ENCODE peak calls at places on chromosomes 13 and 19, in four cellular contexts. A is cardiac fibroblast, G is ascending aorta, Y is astrocyte of the spinal cord. S is an unnamed sample.
A peak's percentile ranks its signal among the peaks of the same experiment; 100 is the strongest.

GRCh38 chr13:106536244-106537034 is 977 bp upstream of the EFNB2 start:
- DNase-seq in G (no peak), A (peak; percentile 88), Y (peak; percentile 92), S (peak; percentile 83)

GRCh38 chr19:35141627-35142401 is 1.2 kb upstream of the FXYD7 start:
- DNase-seq in G (no peak), A (no peak), Y (no peak), S (no peak)

GRCh38 chr19:54532528-54532927 is 29.9 kb downstream of the LAIR2 start:
- DNase-seq in Y (no peak), G (no peak), A (no peak), S (no peak)

GRCh38 chr13:98570929-98571372 is 6.0 kb downstream of the STK24 start:
- DNase-seq in Y (peak; percentile 50), A (peak; percentile 42), G (no peak), S (no peak)

GRCh38 chr19:7560271-7560670 is 24.8 kb downstream of the PNPLA6 start:
- DNase-seq in A (no peak), G (no peak), Y (no peak), S (no peak)

GRCh38 chr13:40069173-40070044 is 413.9 kb downstream of the COG6 start:
- DNase-seq in Y (peak; percentile 63), A (peak; percentile 82), G (no peak), S (peak; percentile 82)

GRCh38 chr19:50368649-50369570 is 3.5 kb upstream of the NAPSA start:
- DNase-seq in A (peak; percentile 94), G (peak; percentile 61), Y (peak; percentile 85), S (peak; percentile 93)

GRCh38 chr19:55479045-55479444 is 2.6 kb downstream of the ZNF628 start:
- DNase-seq in A (no peak), G (no peak), Y (no peak), S (no peak)

GRCh38 chr13:94243551-94243950 is 235.9 kb downstream of the DCT start:
- DNase-seq in A (no peak), G (no peak), Y (no peak), S (no peak)

GRCh38 chr19:1221904-1222255 is 15.9 kb downstream of the CBARP start:
- DNase-seq in Y (no peak), G (no peak), A (no peak), S (no peak)

GRCh38 chr19:1221141-1221903 is 15.7 kb downstream of the STK11 start:
- DNase-seq in A (peak; percentile 58), G (no peak), Y (peak; percentile 50), S (peak; percentile 51)

GRCh38 chr19:1219786-1220451 is 14.3 kb downstream of the STK11 start:
- DNase-seq in A (no peak), Y (no peak), G (no peak), S (no peak)

GRCh38 chr19:1218751-1219567 is 13.4 kb downstream of the STK11 start:
- DNase-seq in A (no peak), Y (no peak), G (no peak), S (no peak)

DNA sequence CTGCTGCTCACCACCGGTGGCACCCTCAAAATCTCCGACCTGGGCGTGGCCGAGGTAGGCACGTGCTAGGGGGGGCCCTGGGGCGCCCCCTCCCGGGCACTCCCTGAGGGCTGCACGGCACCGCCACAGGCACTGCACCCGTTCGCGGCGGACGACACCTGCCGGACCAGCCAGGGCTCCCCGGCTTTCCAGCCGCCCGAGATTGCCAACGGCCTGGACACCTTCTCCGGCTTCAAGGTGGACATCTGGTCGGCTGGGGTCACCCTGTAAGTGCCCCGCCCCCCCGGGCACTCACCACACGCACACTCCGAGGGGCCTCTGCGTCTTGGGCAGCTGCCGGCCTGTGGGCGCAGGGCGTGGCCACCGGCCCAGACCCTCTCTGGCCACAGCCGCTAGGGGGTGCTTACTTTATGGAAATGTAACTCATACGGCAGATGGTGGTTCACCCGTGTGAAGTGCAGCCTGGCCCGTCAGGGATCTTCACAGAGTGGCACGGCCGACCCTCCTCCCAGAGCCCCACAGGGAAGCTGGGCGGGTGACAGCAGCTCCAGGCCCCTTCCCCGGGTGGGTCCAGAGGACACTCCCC is 15.0 kb downstream of the STK11 start:
- DNase-seq in G (no peak), Y (no peak), A (no peak), S (no peak)
- TF ChIP-seq CTCF in G (no peak), Y (peak; percentile 20), A (peak; percentile 4), S (peak; percentile 21)

DNA sequence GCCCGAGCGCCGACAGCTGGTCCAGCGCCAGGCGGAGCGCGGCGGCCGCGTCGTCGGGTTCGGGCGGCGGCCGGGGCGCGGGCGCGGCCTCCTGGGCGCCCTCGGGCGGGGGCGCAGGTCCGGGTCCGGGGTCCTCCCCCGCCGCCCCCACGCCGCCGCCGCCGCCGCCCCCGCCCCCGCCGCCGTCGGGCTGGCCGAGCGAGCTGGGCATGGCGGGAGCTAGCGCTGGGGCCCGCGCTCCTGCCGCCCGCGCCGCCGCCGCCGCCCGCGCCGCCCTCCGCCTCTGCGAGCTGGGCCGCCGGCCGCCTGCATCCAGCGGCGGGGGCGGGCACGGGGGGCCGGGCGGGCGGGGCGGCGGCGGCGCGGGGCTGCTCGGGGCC is 287 bp downstream of the MEX3D start:
- DNase-seq in G (no peak), A (no peak), Y (no peak), S (no peak)
- H3K4me3 ChIP-seq in G (peak overlapping the region; percentile 94), A (peak overlapping the region; percentile 78), Y (peak overlapping the region; percentile 62), S (peak overlapping the region; percentile 79)

GRCh38 chr13:31168736-31169135 is 7.0 kb upstream of the HSPH1 start:
- DNase-seq in A (no peak), Y (no peak), G (no peak), S (no peak)

GRCh38 chr13:31166591-31166990 is 4.9 kb upstream of the HSPH1 start:
- DNase-seq in G (no peak), Y (no peak), A (no peak), S (no peak)

GRCh38 chr13:31167490-31167889 is 5.8 kb upstream of the HSPH1 start:
- DNase-seq in G (no peak), Y (no peak), A (peak; percentile 21), S (no peak)

GRCh38 chr13:31172001-31172400 is 10.3 kb upstream of the HSPH1 start:
- DNase-seq in A (peak; percentile 87), Y (no peak), G (no peak), S (peak; percentile 68)

GRCh38 chr13:31168166-31168565 is 6.5 kb upstream of the HSPH1 start:
- DNase-seq in G (no peak), A (no peak), Y (no peak), S (no peak)
- TF ChIP-seq CTCF in G (no peak), A (no peak), Y (no peak), S (no peak)

DNA sequence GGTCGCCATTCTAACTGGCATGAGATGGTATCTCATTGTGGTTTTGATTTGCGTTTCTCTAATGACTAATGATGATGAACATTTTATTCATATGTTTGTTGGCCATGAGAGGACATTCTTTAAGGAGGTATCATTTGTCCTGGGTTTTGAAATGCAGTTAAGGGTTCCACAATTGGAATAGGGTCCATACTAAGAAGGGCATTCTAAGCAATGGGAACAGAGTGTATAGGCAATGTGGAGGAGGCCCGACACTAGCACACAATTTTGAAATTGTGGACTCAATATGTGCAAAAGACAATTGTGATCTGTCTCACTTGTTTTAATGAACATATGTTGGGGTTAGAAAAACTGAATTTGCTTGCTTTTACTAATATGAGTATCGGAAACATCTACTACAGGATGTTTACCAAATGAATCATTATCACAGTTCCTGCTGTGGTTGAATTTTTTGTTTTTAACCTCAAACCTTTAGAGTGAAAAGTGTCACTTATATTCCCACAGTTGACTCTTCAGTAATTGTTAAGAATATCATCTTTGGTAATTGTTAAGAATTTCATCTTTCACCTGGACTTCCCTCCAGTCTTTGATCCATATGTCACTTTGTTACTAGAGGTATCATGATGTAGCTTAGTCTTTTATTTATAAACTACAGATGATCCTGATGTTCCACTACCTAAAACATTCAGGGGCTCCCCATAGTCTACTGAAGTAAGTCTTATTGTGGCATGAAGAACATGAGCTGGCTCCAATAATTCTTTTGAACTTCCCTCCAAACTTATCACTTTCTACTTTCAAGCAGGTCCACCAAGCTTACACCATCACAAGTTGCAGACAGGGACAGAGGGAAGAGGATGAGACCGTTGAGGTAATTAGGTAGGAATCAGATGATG is 109.7 kb upstream of the KLF12 start:
- DNase-seq in A (peak; percentile 93), G (no peak), Y (peak; percentile 74), S (peak; percentile 75)
- H3K4me3 ChIP-seq in A (no peak overlapping the region), G (no peak overlapping the region), Y (no peak overlapping the region), S (no peak overlapping the region)

GRCh38 chr13:31236211-31236786 is 36.5 kb downstream of the B3GLCT start:
- DNase-seq in G (no peak), Y (peak; percentile 54), A (peak; percentile 68), S (peak; percentile 68)

GRCh38 chr13:31234729-31235128 is 35.0 kb downstream of the B3GLCT start:
- DNase-seq in A (peak; percentile 15), G (no peak), Y (no peak), S (no peak)
- TF ChIP-seq CTCF in A (peak; percentile 53), G (no peak), Y (peak; percentile 52), S (peak; percentile 39)

DNA sequence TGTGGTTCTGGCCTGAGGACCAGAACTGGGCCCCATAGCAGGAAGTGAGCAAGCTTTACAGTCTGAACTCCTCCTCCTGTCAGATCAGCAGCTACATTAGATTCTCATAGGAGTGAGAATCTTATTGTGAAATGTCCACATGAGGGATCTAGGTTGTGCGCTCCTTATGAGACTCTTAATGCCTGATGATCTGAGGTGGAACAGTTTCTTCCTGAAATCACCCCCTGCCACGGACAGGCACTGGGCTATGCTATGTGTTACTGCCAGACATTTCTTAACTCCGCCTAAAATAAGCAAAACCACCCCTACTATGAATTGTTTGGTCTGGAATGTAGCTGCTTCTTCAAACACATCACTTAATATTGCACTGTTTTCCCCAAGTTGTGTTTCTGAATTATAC is 4.6 kb downstream of the FBXL3 start:
- DNase-seq in A (peak; percentile 69), Y (peak; percentile 26), G (no peak), S (peak; percentile 42)
- H3K4me3 ChIP-seq in A (no peak overlapping the region), Y (no peak overlapping the region), G (peak overlapping the region; percentile 100), S (no peak overlapping the region)

GRCh38 chr19:788821-789472 is 8.3 kb upstream of the PTBP1 start:
- DNase-seq in G (no peak), A (no peak), Y (no peak), S (no peak)
- TF ChIP-seq CTCF in G (no peak), A (no peak), Y (no peak), S (no peak)

DNA sequence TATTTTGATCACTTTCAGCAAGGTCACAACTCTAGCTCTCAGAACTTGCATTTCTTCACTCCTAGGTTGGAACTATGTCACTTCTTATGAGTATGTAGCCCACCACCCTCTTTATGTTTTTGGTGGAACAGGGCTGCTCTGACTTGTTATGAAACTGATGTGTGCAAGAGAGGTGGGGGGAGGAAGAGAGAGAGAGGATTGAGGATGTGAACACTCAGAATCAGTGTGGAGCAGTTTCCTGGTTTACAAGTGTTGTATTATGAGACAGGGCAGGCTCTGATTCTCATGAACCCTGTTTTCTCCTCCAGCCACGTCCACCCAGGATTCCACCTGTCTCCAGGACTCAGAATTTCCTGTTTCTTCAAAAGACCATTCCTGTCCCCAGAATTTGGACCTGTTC is 16.1 kb downstream of the ZNF317 start:
- DNase-seq in Y (no peak), A (no peak), G (no peak), S (no peak)
- H3K4me3 ChIP-seq in Y (no peak overlapping the region), A (no peak overlapping the region), G (no peak overlapping the region), S (no peak overlapping the region)

DNA sequence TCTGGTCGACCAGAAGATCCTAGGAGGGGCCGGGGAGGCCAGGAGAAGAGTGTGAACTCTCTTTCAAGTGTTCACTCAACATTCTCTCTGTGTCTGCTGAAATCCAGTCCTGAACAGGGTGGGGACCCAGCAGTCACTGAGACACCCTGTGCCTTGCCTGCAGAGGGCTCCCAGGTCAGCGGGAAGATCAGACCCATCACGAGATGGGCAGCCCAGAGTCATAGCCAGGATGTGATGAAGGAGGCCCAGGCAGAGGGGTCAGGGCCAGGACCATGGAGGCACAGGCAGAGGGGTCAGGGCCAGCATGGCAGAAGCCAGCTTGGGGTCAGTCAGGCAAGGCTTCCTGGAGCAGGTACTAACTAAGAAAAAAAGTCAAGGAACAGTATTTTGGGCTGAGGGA is 9.4 kb downstream of the NUMBL start:
- DNase-seq in G (no peak), Y (no peak), A (no peak), S (no peak)
- TF ChIP-seq CTCF in G (no peak), Y (no peak), A (no peak), S (no peak)

S was measured in fibroblast of the aortic adventitia.